ENCODE peak calls at places on chromosomes 11 and 22, in seven cellular contexts. L is CD4-positive, CD25-positive, alpha-beta regulatory T cell; V is Peyer's patch; A is naive thymus-derived CD4-positive, alpha-beta T cell; Y is body of pancreas; C is right lobe of liver; Q is esophagus muscularis mucosa. X is an unnamed sample. For H3K4me1, the result is how much of the 10 kb centered on the place peaks cover.

GRCh38 chr11:95498731-95499396 is 267.9 kb upstream of the SESN3 start:
- DNase-seq in A (no peak), L (no peak), Y (no peak), C (no peak), Q (no peak), V (no peak), X (no peak)

GRCh38 chr11:108122166-108122628 is 830 bp downstream of the ACAT1 start:
- DNase-seq in V (no peak), Y (peak), A (no peak), C (no peak), L (no peak), Q (no peak), X (no peak)

GRCh38 chr11:116553482-116553881 is 219.3 kb downstream of the BUD13 start:
- DNase-seq in Y (no peak), L (no peak), C (no peak), V (no peak), Q (no peak), A (no peak), X (no peak)

GRCh38 chr22:31130873-31131272 is 8.1 kb downstream of the INPP5J start:
- DNase-seq in L (no peak), Y (peak), C (no peak), A (no peak), V (no peak), Q (no peak), X (no peak)

GRCh38 chr22:48670317-48670716 is 1157.4 kb downstream of the BRD1 start:
- DNase-seq in L (no peak), V (no peak), C (no peak), Q (no peak), Y (no peak), A (no peak), X (no peak)

GRCh38 chr22:46110215-46110614 is 40.1 kb upstream of the PPARA start:
- DNase-seq in L (no peak), C (no peak), V (no peak), Q (no peak), A (no peak), Y (peak), X (no peak)

GRCh38 chr22:30290679-30291333 is 1.5 kb upstream of the CASTOR1 start:
- DNase-seq in C (peak), A (no peak), Y (peak), Q (peak), L (no peak), V (peak), X (no peak)

GRCh38 chr11:116909245-116909644 is 71.8 kb upstream of the APOA1 start:
- DNase-seq in A (no peak), Q (no peak), L (no peak), V (no peak), Y (no peak), C (no peak), X (no peak)

GRCh38 chr22:17266261-17266971 is 47.2 kb upstream of the ADA2 start:
- DNase-seq in Q (no peak), V (peak), L (peak), A (peak), C (no peak), Y (peak), X (no peak)

GRCh38 chr22:36737776-36738175 is 34.2 kb upstream of the CACNG2 start:
- DNase-seq in L (no peak), Q (no peak), C (no peak), V (peak), A (no peak), Y (no peak), X (no peak)

GRCh38 chr11:47500121-47500520 is 51.2 kb upstream of the RAPSN start:
- DNase-seq in L (no peak), A (no peak), C (no peak), V (no peak), Y (no peak), Q (no peak), X (no peak)

GRCh38 chr11:2904153-2905052 is 18.8 kb upstream of the CDKN1C start:
- DNase-seq in Y (no peak), V (peak), C (peak), Q (no peak), L (no peak), A (no peak), X (no peak)

GRCh38 chr22:39173787-39174497 is 21.5 kb upstream of the CBX7 start:
- DNase-seq in V (peak), Y (no peak), C (no peak), L (peak), Q (no peak), A (no peak), X (no peak)

GRCh38 chr11:74000770-74001169 is 8.1 kb downstream of the UCP3 start:
- DNase-seq in C (no peak), V (no peak), A (no peak), Y (no peak), Q (no peak), L (no peak), X (no peak)

GRCh38 chr11:44627911-44628729 is 62.7 kb downstream of the CD82 start:
- DNase-seq in L (no peak), V (peak), A (no peak), Y (peak), Q (peak), C (peak), X (no peak)

GRCh38 chr11:110131386-110132123 is 38.4 kb downstream of the ZC3H12C start:
- DNase-seq in A (no peak), Q (no peak), V (no peak), Y (no peak), C (no peak), L (no peak), X (no peak)

GRCh38 chr11:19978668-19979518 is 181.4 kb downstream of the DBX1 start:
- DNase-seq in L (no peak), V (no peak), C (peak), Y (peak), Q (no peak), A (no peak), X (no peak)

GRCh38 chr11:131845255-131845654 is 474.8 kb downstream of the NTM start:
- DNase-seq in C (no peak), V (no peak), Q (no peak), L (no peak), Y (no peak), A (no peak), X (no peak)

GRCh38 chr11:33383075-33383919 is 126.1 kb downstream of the HIPK3 start:
- DNase-seq in A (no peak), C (no peak), Q (no peak), Y (no peak), L (no peak), V (no peak), X (no peak)

GRCh38 chr11:103927535-103927934 is 108.9 kb upstream of the DDI1 start:
- DNase-seq in Q (no peak), L (no peak), A (no peak), Y (no peak), V (no peak), C (no peak), X (no peak)

GRCh38 chr11:122863704-122864326 is 18.7 kb upstream of the JHY start:
- DNase-seq in Q (peak), C (peak), L (peak), V (no peak), A (peak), Y (peak), X (no peak)

GRCh38 chr22:37026325-37026724 is 6.8 kb downstream of the MPST start:
- DNase-seq in Y (no peak), Q (no peak), L (no peak), A (no peak), C (no peak), V (peak), X (no peak)

GRCh38 chr11:31720666-31721199 is 90.4 kb downstream of the PAX6 start:
- DNase-seq in A (no peak), V (no peak), Q (no peak), L (no peak), C (no peak), Y (no peak), X (no peak)

GRCh38 chr11:129021295-129021694 is 78.6 kb upstream of the TP53AIP1 start:
- DNase-seq in V (no peak), L (no peak), A (no peak), C (no peak), Q (no peak), Y (no peak), X (no peak)

DNA sequence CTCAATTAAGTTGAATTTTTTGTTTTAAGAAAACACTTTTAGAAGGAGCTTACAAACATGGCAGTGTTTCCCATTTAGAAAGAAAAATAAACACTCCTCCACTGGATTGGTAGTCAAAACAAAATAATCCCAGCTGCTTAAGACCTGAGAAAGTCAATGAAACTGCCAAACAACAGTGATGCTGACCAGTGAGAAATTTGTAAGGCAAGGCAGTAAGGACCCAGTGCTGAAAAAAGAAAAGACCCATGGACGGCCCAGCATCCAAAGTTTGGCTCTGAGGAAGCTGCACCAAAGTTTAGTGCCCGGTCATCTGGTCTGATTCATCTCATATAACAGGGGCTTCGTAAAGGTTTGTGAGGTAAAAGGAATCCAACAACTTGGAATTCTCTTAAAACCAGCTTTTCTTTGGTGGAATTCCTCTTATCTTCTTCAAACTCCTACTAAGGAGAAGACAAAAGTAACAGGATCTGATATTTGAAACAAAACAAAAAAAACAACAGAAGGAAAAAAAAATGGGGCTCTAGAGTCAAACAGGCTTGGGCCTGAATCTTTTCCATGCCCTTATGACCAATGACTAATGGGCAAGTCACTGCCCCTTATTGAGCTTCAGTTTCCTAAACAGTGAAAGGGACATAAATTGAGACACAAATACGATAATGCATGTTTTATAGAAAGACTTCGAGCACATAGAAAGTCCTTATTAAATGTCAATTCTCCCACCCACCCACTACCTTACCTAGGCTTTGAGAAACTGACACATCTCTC is 383.0 kb upstream of the NARS2 start:
- DNase-seq in L (no peak), Y (no peak), A (no peak), C (no peak), Q (no peak), V (no peak), X (no peak)
- H3K27ac ChIP-seq in L (no peak), Y (no peak), A (no peak), C (no peak), Q (no peak), V (no peak), X (no peak)

GRCh38 chr11:29432719-29433325 is 584.0 kb downstream of the KCNA4 start:
- DNase-seq in V (no peak), A (no peak), C (no peak), L (no peak), Q (no peak), Y (no peak), X (no peak)
- H3K4me1 ChIP-seq in V (under half), A (under half), C (under half), L (under half), Q (under half), Y (under half), X (under half)

DNA sequence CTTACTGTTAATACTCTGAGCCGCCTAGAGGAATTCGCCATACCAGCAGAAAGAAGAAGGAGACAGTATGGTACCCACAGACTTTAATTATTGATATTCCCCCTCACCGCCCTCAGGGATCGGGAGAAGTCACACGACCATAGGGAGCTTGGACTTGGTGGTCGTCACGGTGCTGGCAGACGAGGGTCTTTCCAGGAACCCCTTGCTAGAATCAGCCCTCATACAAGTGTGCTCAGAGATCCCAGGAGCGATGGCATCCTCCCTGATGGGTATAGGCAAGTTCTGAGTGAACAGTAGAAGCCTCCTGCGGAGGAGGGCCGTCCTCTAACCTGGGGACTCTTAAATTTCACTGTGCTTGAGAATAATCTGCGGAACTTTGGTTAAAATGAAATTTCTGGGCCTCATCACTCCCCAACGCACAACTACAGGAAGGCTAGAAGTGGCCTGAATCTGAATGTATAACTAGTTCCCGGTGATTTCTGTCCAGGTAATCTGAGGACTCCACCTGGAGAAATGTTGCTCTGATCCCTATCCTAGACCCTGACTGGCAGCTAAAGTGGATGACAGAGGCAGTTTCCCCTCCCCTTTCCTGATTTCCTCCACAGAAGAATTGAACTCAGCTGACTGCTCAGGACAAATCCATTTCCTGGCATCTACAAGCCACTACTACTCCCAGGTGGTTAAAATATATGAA is 4.5 kb downstream of the VSIG2 start:
- DNase-seq in A (no peak), C (no peak), Q (no peak), Y (no peak), L (no peak), V (no peak), X (no peak)
- H3K4me3 ChIP-seq in A (peak), C (no peak), Q (no peak), Y (no peak), L (peak), V (no peak), X (peak)

DNA sequence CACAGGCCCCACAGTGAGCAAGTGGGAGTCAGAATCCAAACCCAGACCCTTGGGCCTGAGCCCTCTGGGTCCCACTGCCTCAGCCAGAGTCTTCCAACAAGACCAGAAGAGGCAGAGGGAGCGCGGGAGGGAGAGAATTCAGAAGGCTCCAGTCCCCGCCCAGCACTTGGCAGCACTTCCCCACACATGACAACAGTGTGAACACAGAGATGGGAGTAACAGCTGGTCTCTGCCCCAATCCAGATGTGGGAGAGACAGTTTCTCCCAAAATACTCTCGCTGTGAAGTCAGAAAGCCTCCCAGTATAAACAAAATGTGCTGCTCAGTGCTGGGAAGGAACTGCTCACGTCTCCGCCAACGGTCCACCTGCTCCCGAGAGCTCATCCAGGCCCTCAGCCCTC is 219.9 kb downstream of the MN1 start:
- DNase-seq in Q (peak), L (no peak), Y (peak), V (peak), A (no peak), C (no peak), X (no peak)
- H3K27ac ChIP-seq in Q (peak), L (no peak), Y (no peak), V (no peak), A (no peak), C (no peak), X (no peak)

GRCh38 chr11:10350341-10350740 is 45.5 kb downstream of the ADM start:
- DNase-seq in Y (no peak), V (no peak), L (no peak), C (no peak), A (no peak), Q (peak), X (no peak)

GRCh38 chr11:10349806-10350205 is 44.9 kb downstream of the ADM start:
- DNase-seq in Y (no peak), A (no peak), C (no peak), V (no peak), L (no peak), Q (peak), X (no peak)

GRCh38 chr11:10351435-10351767 is 46.5 kb downstream of the ADM start:
- DNase-seq in C (peak), Y (peak), L (no peak), Q (no peak), A (no peak), V (peak), X (no peak)

GRCh38 chr11:10348650-10349280 is 43.9 kb downstream of the ADM start:
- DNase-seq in L (no peak), Y (no peak), Q (peak), V (no peak), C (no peak), A (no peak), X (no peak)

DNA sequence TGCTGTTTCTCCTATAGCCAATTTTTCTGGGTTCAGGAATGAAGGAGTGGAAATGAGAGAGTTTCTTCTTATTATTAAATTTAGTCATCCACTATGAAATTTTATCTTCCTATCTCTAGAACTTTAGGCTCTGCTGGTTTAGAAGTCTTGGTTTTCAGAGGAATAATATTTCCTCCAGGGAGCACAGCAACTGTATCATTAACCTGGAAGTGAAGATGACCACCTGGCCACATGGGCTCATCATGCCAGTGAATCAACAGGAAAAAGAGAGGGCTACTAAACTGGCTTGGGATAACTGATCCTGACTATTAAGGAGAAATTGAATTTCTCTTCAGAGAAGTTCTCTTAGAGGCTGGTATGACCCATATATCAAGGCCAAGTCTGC is 44.4 kb downstream of the ADM start:
- DNase-seq in L (no peak), Q (no peak), C (no peak), A (no peak), V (no peak), Y (no peak), X (no peak)
- H3K4me1 ChIP-seq in L (under half), Q (under half), C (under half), A (under half), V (under half), Y (under half), X (under half)

GRCh38 chr11:114598461-114598860 is 2.9 kb upstream of the NXPE4 start:
- DNase-seq in C (no peak), A (no peak), V (no peak), L (no peak), Y (no peak), Q (peak), X (no peak)

GRCh38 chr11:114596175-114596919 is 761 bp upstream of the NXPE4 start:
- DNase-seq in A (no peak), L (no peak), C (no peak), Y (no peak), Q (peak), V (no peak), X (no peak)

GRCh38 chr11:114595571-114595970 is at the start of gene NXPE4:
- DNase-seq in V (no peak), A (no peak), C (no peak), L (no peak), Q (no peak), Y (no peak), X (no peak)

GRCh38 chr11:114594703-114595102 is 883 bp downstream of the NXPE4 start:
- DNase-seq in Y (no peak), L (no peak), A (no peak), Q (no peak), V (no peak), C (no peak), X (no peak)
- H3K4me3 ChIP-seq in Y (no peak), L (no peak), A (no peak), Q (no peak), V (no peak), C (no peak), X (no peak)

GRCh38 chr11:114167355-114168085 is 108.0 kb downstream of the ZBTB16 start:
- DNase-seq in V (no peak), L (no peak), C (no peak), Q (no peak), Y (no peak), A (no peak), X (no peak)
- H3K27ac ChIP-seq in V (peak), L (no peak), C (peak), Q (peak), Y (peak), A (no peak), X (peak)

GRCh38 chr22:19886605-19887250 is 32.1 kb upstream of the GNB1L start:
- DNase-seq in Q (no peak), V (no peak), C (peak), A (peak), Y (no peak), L (peak), X (no peak)
- H3K4me1 ChIP-seq in Q (under half), V (under half), C (under half), A (under half), Y (under half), L (half or more), X (under half)

GRCh38 chr22:33666249-33666648 is 254.0 kb downstream of the LARGE1 start:
- DNase-seq in L (no peak), A (no peak), Y (no peak), C (no peak), Q (no peak), V (no peak), X (no peak)
- H3K4me3 ChIP-seq in L (no peak), A (no peak), Y (no peak), C (no peak), Q (no peak), V (no peak), X (no peak)

GRCh38 chr11:68950268-68950667 is 30.5 kb downstream of the MRGPRD start:
- DNase-seq in C (no peak), V (no peak), L (no peak), Y (no peak), A (no peak), Q (no peak), X (no peak)

GRCh38 chr11:68947151-68947550 is 33.6 kb downstream of the MRGPRD start:
- DNase-seq in A (no peak), Y (no peak), Q (no peak), V (no peak), C (no peak), L (no peak), X (no peak)

GRCh38 chr11:68948948-68949347 is 31.8 kb downstream of the MRGPRD start:
- DNase-seq in V (no peak), C (no peak), L (no peak), A (no peak), Y (no peak), Q (no peak), X (no peak)

GRCh38 chr11:68948496-68948895 is 32.3 kb downstream of the MRGPRD start:
- DNase-seq in Y (no peak), V (no peak), A (no peak), L (no peak), Q (no peak), C (no peak), X (no peak)

GRCh38 chr11:68946416-68947090 is 34.2 kb downstream of the MRGPRD start:
- DNase-seq in C (no peak), L (no peak), Y (peak), Q (no peak), A (no peak), V (peak), X (no peak)
- H3K27ac ChIP-seq in C (no peak), L (no peak), Y (peak), Q (peak), A (no peak), V (no peak), X (peak)

X was measured in esophagus squamous epithelium.